ENCODE peak calls at places on chromosome 9, in ten cellular contexts. Q, N, D, C, B, R, V, O, W and S are unnamed samples.

GRCh38 chr9:116566677-116567488 is 120.2 kb upstream of the TRIM32 start:
- DNase-seq in Q (no peak), N (no peak), D (peak), C (no peak), B (no peak), R (no peak), V (peak), O (no peak), W (no peak), S (no peak)

GRCh38 chr9:132548971-132549649 is 33.3 kb upstream of the BARHL1 start:
- DNase-seq in Q (no peak), N (no peak), D (no peak), C (no peak), B (no peak), R (no peak), V (peak), O (no peak), W (no peak), S (no peak)

GRCh38 chr9:98215821-98216220 is 23.4 kb upstream of the CORO2A start:
- DNase-seq in Q (no peak), N (no peak), D (no peak), C (peak), B (no peak), R (no peak), V (no peak), O (no peak), W (no peak), S (peak)

GRCh38 chr9:137880160-137880975 is 2.8 kb downstream of the CACNA1B start:
- DNase-seq in Q (no peak), N (no peak), D (no peak), C (no peak), B (no peak), R (no peak), V (no peak), O (no peak), W (no peak), S (no peak)

GRCh38 chr9:98516205-98516896 is 192.4 kb downstream of the GABBR2 start:
- DNase-seq in Q (no peak), N (no peak), D (no peak), C (no peak), B (no peak), R (peak), V (no peak), O (no peak), W (no peak), S (no peak)

GRCh38 chr9:126421567-126422428 is 95.2 kb downstream of the MVB12B start:
- DNase-seq in Q (no peak), N (no peak), D (no peak), C (no peak), B (no peak), R (peak), V (no peak), O (no peak), W (no peak), S (no peak)

GRCh38 chr9:8604201-8604600 is 804.6 kb upstream of the DMAC1 start:
- DNase-seq in Q (no peak), N (no peak), D (no peak), C (no peak), B (no peak), R (no peak), V (no peak), O (no peak), W (no peak), S (no peak)

GRCh38 chr9:13665418-13666066 is 386.1 kb upstream of the MPDZ start:
- DNase-seq in Q (no peak), N (peak), D (no peak), C (peak), B (no peak), R (no peak), V (no peak), O (no peak), W (no peak), S (no peak)

GRCh38 chr9:3526903-3527652 is 1.3 kb upstream of the RFX3 start:
- DNase-seq in Q (no peak), N (no peak), D (no peak), C (peak), B (no peak), R (no peak), V (no peak), O (peak), W (no peak), S (peak)

GRCh38 chr9:112887377-112887776 is 3.3 kb downstream of the SLC46A2 start:
- DNase-seq in Q (no peak), N (no peak), D (no peak), C (peak), B (no peak), R (peak), V (no peak), O (no peak), W (no peak), S (no peak)

GRCh38 chr9:18233311-18233710 is 240.6 kb upstream of the ADAMTSL1 start:
- DNase-seq in Q (no peak), N (no peak), D (no peak), C (no peak), B (no peak), R (no peak), V (no peak), O (no peak), W (no peak), S (no peak)

GRCh38 chr9:18881740-18882139 is 151.3 kb downstream of the SAXO1 start:
- DNase-seq in Q (no peak), N (no peak), D (no peak), C (no peak), B (no peak), R (no peak), V (no peak), O (no peak), W (no peak), S (no peak)

GRCh38 chr9:137811283-137811870 is 66.2 kb upstream of the CACNA1B start:
- DNase-seq in Q (no peak), N (no peak), D (no peak), C (no peak), B (no peak), R (no peak), V (no peak), O (no peak), W (no peak), S (no peak)

GRCh38 chr9:134913713-134914500 is 3.8 kb downstream of the FCN1 start:
- DNase-seq in Q (no peak), N (no peak), D (no peak), C (no peak), B (no peak), R (peak), V (no peak), O (no peak), W (no peak), S (no peak)

GRCh38 chr9:87678650-87679355 is 47.1 kb upstream of the CTSL start:
- DNase-seq in Q (no peak), N (peak), D (peak), C (peak), B (peak), R (peak), V (peak), O (peak), W (no peak), S (peak)

GRCh38 chr9:7827792-7828191 is 28.2 kb upstream of the DMAC1 start:
- DNase-seq in Q (no peak), N (no peak), D (no peak), C (no peak), B (no peak), R (no peak), V (no peak), O (no peak), W (no peak), S (no peak)

GRCh38 chr9:76107487-76107886 is 217.0 kb downstream of the PCSK5 start:
- DNase-seq in Q (no peak), N (no peak), D (no peak), C (no peak), B (no peak), R (no peak), V (peak), O (peak), W (no peak), S (no peak)

GRCh38 chr9:97958812-97959511 is 21.0 kb upstream of the HEMGN start:
- DNase-seq in Q (no peak), N (no peak), D (peak), C (no peak), B (no peak), R (no peak), V (peak), O (no peak), W (no peak), S (no peak)

GRCh38 chr9:10876333-10876732 is 263.5 kb upstream of the PTPRD start:
- DNase-seq in Q (no peak), N (peak), D (no peak), C (no peak), B (no peak), R (no peak), V (peak), O (no peak), W (no peak), S (no peak)

GRCh38 chr9:128610889-128611288 is 45.8 kb downstream of the DYNC2I2 start:
- DNase-seq in Q (no peak), N (no peak), D (no peak), C (no peak), B (no peak), R (no peak), V (no peak), O (no peak), W (no peak), S (no peak)

GRCh38 chr9:125861405-125862063 is 114.4 kb downstream of the PBX3 start:
- DNase-seq in Q (no peak), N (peak), D (no peak), C (no peak), B (no peak), R (no peak), V (no peak), O (no peak), W (no peak), S (no peak)

GRCh38 chr9:133430244-133430643 is 8.1 kb downstream of the ADAMTS13 start:
- DNase-seq in Q (no peak), N (no peak), D (no peak), C (no peak), B (no peak), R (no peak), V (no peak), O (no peak), W (no peak), S (no peak)

GRCh38 chr9:91044354-91044753 is 242.7 kb downstream of the SYK start:
- DNase-seq in Q (no peak), N (no peak), D (no peak), C (no peak), B (no peak), R (peak), V (no peak), O (no peak), W (no peak), S (no peak)

GRCh38 chr9:94082956-94083355 is 1.3 kb upstream of the PTPDC1 start:
- DNase-seq in Q (no peak), N (no peak), D (no peak), C (no peak), B (no peak), R (no peak), V (no peak), O (no peak), W (no peak), S (no peak)

GRCh38 chr9:69619233-69619632 is 52.9 kb downstream of the APBA1 start:
- DNase-seq in Q (no peak), N (no peak), D (no peak), C (no peak), B (no peak), R (no peak), V (no peak), O (no peak), W (no peak), S (no peak)

GRCh38 chr9:92715488-92716231 is 45.7 kb upstream of the IPPK start:
- DNase-seq in Q (no peak), N (no peak), D (no peak), C (no peak), B (no peak), R (no peak), V (peak), O (peak), W (no peak), S (no peak)

GRCh38 chr9:78601957-78602565 is 305.1 kb downstream of the PSAT1 start:
- DNase-seq in Q (peak), N (no peak), D (no peak), C (peak), B (no peak), R (no peak), V (peak), O (no peak), W (peak), S (peak)

GRCh38 chr9:121303456-121304451 is 35.8 kb downstream of the GSN start:
- DNase-seq in Q (no peak), N (no peak), D (no peak), C (no peak), B (no peak), R (no peak), V (no peak), O (no peak), W (no peak), S (no peak)

GRCh38 chr9:135468866-135469521 is 10.6 kb upstream of the PPP1R26 start:
- DNase-seq in Q (no peak), N (no peak), D (no peak), C (peak), B (peak), R (no peak), V (no peak), O (no peak), W (no peak), S (no peak)

GRCh38 chr9:38128752-38129270 is 59.8 kb upstream of the SHB start:
- DNase-seq in Q (no peak), N (no peak), D (no peak), C (no peak), B (no peak), R (no peak), V (no peak), O (no peak), W (no peak), S (no peak)

GRCh38 chr9:110520120-110520701 is 59.3 kb downstream of the SVEP1 start:
- DNase-seq in Q (no peak), N (peak), D (no peak), C (no peak), B (no peak), R (no peak), V (no peak), O (no peak), W (no peak), S (no peak)

GRCh38 chr9:114503009-114503408 is 2.3 kb downstream of the WHRN start:
- DNase-seq in Q (no peak), N (no peak), D (no peak), C (no peak), B (no peak), R (no peak), V (no peak), O (no peak), W (no peak), S (no peak)

GRCh38 chr9:115691686-115692085 is 461.9 kb upstream of the PAPPA start:
- DNase-seq in Q (no peak), N (peak), D (peak), C (no peak), B (no peak), R (no peak), V (peak), O (no peak), W (no peak), S (no peak)

GRCh38 chr9:93801120-93801519 is 154.0 kb downstream of the BARX1 start:
- DNase-seq in Q (no peak), N (no peak), D (no peak), C (no peak), B (no peak), R (no peak), V (no peak), O (no peak), W (no peak), S (no peak)

GRCh38 chr9:87944687-87945086 is 26.9 kb downstream of the SPATA31C1 start:
- DNase-seq in Q (no peak), N (no peak), D (no peak), C (no peak), B (no peak), R (no peak), V (no peak), O (no peak), W (no peak), S (no peak)

GRCh38 chr9:35611230-35611797 is 6.3 kb downstream of the TESK1 start:
- DNase-seq in Q (no peak), N (no peak), D (no peak), C (peak), B (peak), R (peak), V (peak), O (peak), W (no peak), S (peak)